ENCODE peak calls at places on chromosome 22, in four cellular contexts. P is pancreas, M is kidney, J is cardiac muscle cell. I is an unnamed sample. For H3K4me1, the result is how much of the 10 kb centered on the place peaks cover.

GRCh38 chr22:30830907-30831306 is 136.2 kb downstream of the OSBP2 start:
- DNase-seq in P (peak), M (no peak), J (peak), I (peak)

GRCh38 chr22:46537221-46537945 is at the start of gene CELSR1:
- DNase-seq in P (no peak), M (peak), J (peak), I (peak)

GRCh38 chr22:33513388-33514336 is 406.6 kb downstream of the LARGE1 start:
- DNase-seq in P (no peak), M (no peak), J (peak), I (no peak)

GRCh38 chr22:46636221-46637002 is 16.2 kb downstream of the GRAMD4 start:
- DNase-seq in P (no peak), M (no peak), J (no peak), I (no peak)

GRCh38 chr22:49164773-49165320 is 662.8 kb downstream of the BRD1 start:
- DNase-seq in P (no peak), M (no peak), J (no peak), I (no peak)

GRCh38 chr22:30650508-30651116 is 15.0 kb downstream of the SLC35E4 start:
- DNase-seq in P (no peak), M (peak), J (no peak), I (no peak)

GRCh38 chr22:32617271-32617670 is 142.7 kb downstream of the FBXO7 start:
- DNase-seq in P (no peak), M (no peak), J (peak), I (peak)

GRCh38 chr22:40605676-40606250 is 30.8 kb downstream of the MRTFA start:
- DNase-seq in P (no peak), M (no peak), J (peak), I (no peak)

GRCh38 chr22:19723990-19724827 is 870 bp downstream of the GP1BB start:
- DNase-seq in P (peak), M (no peak), J (peak), I (no peak)

GRCh38 chr22:45210577-45211431 is 29.9 kb downstream of the KIAA0930 start:
- DNase-seq in P (no peak), M (peak), J (no peak), I (no peak)
- H3K4me1 ChIP-seq in P (under half), M (under half), J (under half), I (under half)

GRCh38 chr22:41863472-41863871 is 30.6 kb downstream of the SREBF2 start:
- DNase-seq in P (no peak), M (no peak), J (no peak), I (no peak)

GRCh38 chr22:41857160-41857859 is 24.4 kb downstream of the SREBF2 start:
- DNase-seq in P (no peak), M (no peak), J (peak), I (peak)

GRCh38 chr22:41862160-41862529 is 29.2 kb downstream of the SREBF2 start:
- DNase-seq in P (no peak), M (no peak), J (peak), I (no peak)

GRCh38 chr22:41857860-41858199 is 24.9 kb downstream of the SREBF2 start:
- DNase-seq in P (no peak), M (no peak), J (no peak), I (no peak)

DNA sequence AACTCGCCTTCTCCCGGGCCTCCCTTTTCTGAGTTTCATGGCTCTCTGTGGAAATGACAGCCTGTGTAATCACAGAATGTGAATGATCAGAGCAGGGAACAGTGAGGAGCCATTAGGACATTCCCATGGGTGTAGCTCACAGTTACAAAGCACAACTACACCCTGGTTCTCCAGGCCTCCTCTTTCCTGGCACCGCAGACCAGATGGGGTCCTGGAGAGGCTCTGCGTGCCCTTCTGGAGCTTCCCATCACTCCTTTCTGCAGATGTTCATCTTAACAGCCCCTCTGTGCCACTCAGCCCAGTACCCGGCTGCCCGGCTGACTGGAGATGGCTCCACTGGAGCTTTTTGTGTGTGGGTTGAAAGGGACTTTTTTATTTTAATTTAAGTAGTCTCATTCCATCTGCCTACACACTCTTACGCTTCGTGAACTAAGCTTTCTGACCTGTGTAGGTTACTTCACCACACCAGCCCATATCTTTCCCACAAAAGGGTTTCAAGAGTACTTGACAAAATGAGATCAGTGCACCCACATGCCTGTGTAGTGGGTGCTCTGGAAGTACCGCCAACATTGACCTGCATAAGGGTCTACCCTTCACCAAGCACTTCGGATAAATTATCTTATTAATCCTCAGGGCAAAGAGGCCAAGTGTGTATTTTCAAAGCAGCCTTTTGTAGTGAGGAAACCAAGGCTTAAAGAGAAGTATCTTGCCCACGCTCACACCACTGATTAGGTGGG is 29.8 kb downstream of the SREBF2 start:
- DNase-seq in P (no peak), M (no peak), J (no peak), I (no peak)
- H3K4me3 ChIP-seq in P (no peak), M (no peak), J (no peak), I (no peak)

GRCh38 chr22:36430863-36431262 is 43.1 kb upstream of the MYH9 start:
- DNase-seq in P (no peak), M (no peak), J (no peak), I (no peak)

GRCh38 chr22:36435516-36436415 is 45.7 kb downstream of the TXN2 start:
- DNase-seq in P (peak), M (no peak), J (no peak), I (peak)

GRCh38 chr22:36433318-36434231 is 45.8 kb upstream of the MYH9 start:
- DNase-seq in P (peak), M (no peak), J (no peak), I (peak)

GRCh38 chr22:36431977-36432376 is 44.2 kb upstream of the MYH9 start:
- DNase-seq in P (no peak), M (no peak), J (no peak), I (no peak)

GRCh38 chr22:36432592-36433317 is 45.0 kb upstream of the MYH9 start:
- DNase-seq in P (no peak), M (no peak), J (peak), I (no peak)
- H3K4me1 ChIP-seq in P (under half), M (under half), J (under half), I (under half)

DNA sequence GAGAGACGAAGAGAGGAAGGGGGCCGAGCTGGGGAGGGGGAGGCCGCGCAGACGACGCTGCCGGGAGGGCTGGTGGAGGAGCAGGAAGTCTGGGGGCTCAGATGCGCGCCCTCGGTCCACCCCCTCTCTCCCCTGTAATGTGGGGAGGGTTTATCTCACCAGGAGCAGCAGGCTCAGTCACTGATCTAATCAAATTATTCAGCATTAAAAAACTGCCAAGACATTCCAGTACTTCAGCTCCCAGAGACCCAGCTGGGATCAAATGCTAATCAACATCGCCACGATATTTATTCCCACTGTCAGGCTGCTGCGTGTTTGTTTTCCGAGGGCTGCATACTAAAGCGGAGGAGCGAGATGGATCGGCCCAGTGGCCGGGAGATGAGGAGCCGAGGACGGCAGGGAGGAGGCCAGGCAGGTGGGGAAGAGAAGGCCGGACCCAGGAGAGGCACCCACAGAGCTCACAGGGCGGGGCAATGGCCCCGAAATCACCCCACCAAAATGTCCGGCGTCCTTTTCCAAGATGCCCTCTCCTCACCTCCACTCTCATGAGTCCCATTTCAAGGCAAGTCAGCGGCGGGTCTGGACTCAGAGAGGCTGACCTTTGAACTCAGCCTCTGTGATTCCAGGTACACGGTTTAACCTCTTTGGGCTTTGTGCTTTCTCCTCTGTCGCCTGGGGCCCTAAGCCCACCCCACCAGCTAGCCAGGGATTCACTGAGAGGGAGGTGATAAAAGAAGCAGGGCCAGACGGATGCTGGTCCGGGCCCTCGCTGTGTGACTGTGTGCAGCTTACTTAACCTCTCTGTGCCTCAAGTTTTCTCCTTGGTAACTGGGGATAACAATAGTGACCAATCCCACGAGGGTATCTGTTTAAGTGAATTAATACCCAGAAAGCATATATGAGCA is 502.1 kb downstream of the MN1 start:
- DNase-seq in P (no peak), M (no peak), J (peak), I (no peak)
- H3K4me3 ChIP-seq in P (no peak), M (peak), J (no peak), I (no peak)

I was measured in prostate gland.